ENCODE peak calls at places on chromosomes 2 and 18, in five cellular contexts. One of them, this sample, is unnamed.

GRCh38 chr2:240622631-240623235 is 2.5 kb upstream of the GPR35 start:
- DNase-seq in body of pancreas: peak
- DNase-seq in GM12891: no peak
- DNase-seq in Peyer's patch: peak
- DNase-seq in A549: no peak
- DNase-seq in this sample: peak

GRCh38 chr2:174076040-174076439 is 110.9 kb upstream of the SP3 start:
- DNase-seq in A549: no peak
- DNase-seq in GM12891: no peak
- DNase-seq in body of pancreas: no peak
- DNase-seq in Peyer's patch: no peak
- DNase-seq in this sample: no peak

GRCh38 chr2:241535871-241536639 is 22.5 kb upstream of the BOK start:
- DNase-seq in GM12891: no peak
- DNase-seq in body of pancreas: no peak
- DNase-seq in A549: no peak
- DNase-seq in Peyer's patch: no peak
- DNase-seq in this sample: no peak

GRCh38 chr2:240229005-240229404 is 88.5 kb upstream of the OTOS start:
- DNase-seq in GM12891: no peak
- DNase-seq in body of pancreas: no peak
- DNase-seq in A549: no peak
- DNase-seq in Peyer's patch: no peak
- DNase-seq in this sample: no peak

GRCh38 chr18:6374935-6375529 is 39.7 kb downstream of the L3MBTL4 start:
- DNase-seq in A549: no peak
- DNase-seq in GM12891: no peak
- DNase-seq in Peyer's patch: no peak
- DNase-seq in body of pancreas: no peak
- DNase-seq in this sample: no peak

GRCh38 chr2:36356199-36356989 is 816 bp downstream of the CRIM1 start:
- DNase-seq in A549: no peak
- DNase-seq in GM12891: peak
- DNase-seq in Peyer's patch: peak
- DNase-seq in body of pancreas: peak
- DNase-seq in this sample: peak

GRCh38 chr18:75638597-75639467 is 211.3 kb upstream of the SMIM21 start:
- DNase-seq in A549: no peak
- DNase-seq in Peyer's patch: no peak
- DNase-seq in GM12891: no peak
- DNase-seq in body of pancreas: no peak
- DNase-seq in this sample: no peak

GRCh38 chr2:11933854-11934253 is 187.4 kb downstream of the LPIN1 start:
- DNase-seq in GM12891: peak
- DNase-seq in body of pancreas: no peak
- DNase-seq in Peyer's patch: no peak
- DNase-seq in A549: no peak
- DNase-seq in this sample: no peak

GRCh38 chr2:189783451-189783926 is 650 bp downstream of the ORMDL1 start:
- DNase-seq in GM12891: no peak
- DNase-seq in Peyer's patch: no peak
- DNase-seq in body of pancreas: no peak
- DNase-seq in A549: no peak
- DNase-seq in this sample: no peak

GRCh38 chr18:74990563-74991081 is 218.3 kb downstream of the PTGR3 start:
- DNase-seq in Peyer's patch: no peak
- DNase-seq in GM12891: no peak
- DNase-seq in A549: no peak
- DNase-seq in body of pancreas: peak
- DNase-seq in this sample: no peak

GRCh38 chr2:39712953-39713352 is 47.2 kb downstream of the TMEM178A start:
- DNase-seq in Peyer's patch: no peak
- DNase-seq in body of pancreas: no peak
- DNase-seq in A549: no peak
- DNase-seq in GM12891: no peak
- DNase-seq in this sample: no peak

GRCh38 chr2:225165052-225165451 is 122.8 kb upstream of the DOCK10 start:
- DNase-seq in GM12891: no peak
- DNase-seq in Peyer's patch: no peak
- DNase-seq in A549: no peak
- DNase-seq in body of pancreas: no peak
- DNase-seq in this sample: no peak

GRCh38 chr2:189086710-189087109 is 92.9 kb downstream of the COL5A2 start:
- DNase-seq in A549: no peak
- DNase-seq in Peyer's patch: no peak
- DNase-seq in GM12891: no peak
- DNase-seq in body of pancreas: no peak
- DNase-seq in this sample: no peak

GRCh38 chr2:242032780-242033656 is 163.5 kb downstream of the RTP5 start:
- DNase-seq in Peyer's patch: peak
- DNase-seq in GM12891: no peak
- DNase-seq in body of pancreas: no peak
- DNase-seq in A549: no peak
- DNase-seq in this sample: no peak

GRCh38 chr2:51628953-51629352 is 597.0 kb upstream of the NRXN1 start:
- DNase-seq in Peyer's patch: no peak
- DNase-seq in A549: no peak
- DNase-seq in GM12891: no peak
- DNase-seq in body of pancreas: no peak
- DNase-seq in this sample: no peak

DNA sequence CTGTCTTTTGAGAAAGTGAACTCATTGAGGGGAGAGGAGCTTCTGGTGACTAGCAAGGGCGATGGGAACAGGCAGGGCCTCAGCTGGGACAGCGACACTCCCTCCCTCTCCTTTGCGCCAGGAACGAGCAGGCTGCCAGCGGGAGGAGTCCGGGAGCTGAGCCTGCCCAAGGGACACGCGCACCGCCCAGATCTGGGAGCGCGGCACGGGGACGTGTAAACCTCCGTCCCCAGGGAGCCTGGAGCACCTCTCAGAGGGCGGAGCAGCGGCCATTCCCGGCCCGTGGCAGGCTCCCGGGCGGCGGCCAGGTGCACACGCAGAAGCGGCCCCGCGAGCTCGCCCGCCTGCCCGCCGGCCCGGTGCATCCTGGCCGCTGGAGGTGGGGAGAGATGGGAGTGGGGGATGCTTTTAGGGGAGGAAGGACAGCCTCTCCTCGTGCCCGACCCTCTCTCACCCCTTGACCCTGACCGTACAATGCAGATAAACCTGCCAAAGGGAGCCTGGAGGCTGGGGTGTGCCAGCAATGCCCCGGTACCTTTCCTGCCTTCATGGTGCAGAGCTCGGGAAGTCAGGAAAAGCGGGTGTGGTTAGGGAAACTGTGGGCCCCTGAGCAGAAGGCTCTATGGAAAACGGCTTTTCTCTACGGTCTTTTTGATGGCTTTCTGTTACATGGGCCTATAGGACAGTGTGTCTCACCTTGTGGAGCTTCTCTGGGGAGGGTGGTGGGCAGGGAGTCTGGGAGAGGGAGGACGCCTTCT is 2.2 kb downstream of the AQP4 start:
- DNase-seq in Peyer's patch: peak
- DNase-seq in body of pancreas: peak
- DNase-seq in A549: peak
- DNase-seq in GM12891: no peak
- DNase-seq in this sample: peak
- TF ChIP-seq POLR2A in Peyer's patch: no peak
- TF ChIP-seq POLR2A in body of pancreas: peak
- TF ChIP-seq POLR2A in A549: no peak
- TF ChIP-seq POLR2A in GM12891: no peak
- TF ChIP-seq POLR2A in this sample: no peak

DNA sequence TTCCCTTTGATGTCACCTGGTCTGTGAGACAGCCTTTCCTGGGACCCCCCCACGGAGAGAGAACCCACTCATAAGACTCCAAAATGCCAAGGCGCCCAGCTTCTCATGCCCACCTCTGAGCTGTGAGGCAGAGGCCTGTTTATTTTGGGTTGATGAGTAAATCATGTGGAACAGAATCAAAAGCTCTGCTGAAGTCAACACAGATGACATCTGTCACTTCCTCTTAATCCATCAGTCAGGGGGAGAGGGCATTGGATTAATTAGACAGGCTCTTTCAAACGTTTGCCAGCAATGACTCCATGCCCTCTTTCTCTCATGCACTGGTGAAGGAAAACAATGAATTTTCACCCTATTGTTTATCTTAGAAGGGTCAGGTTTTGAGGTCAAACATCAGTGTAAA is 184.0 kb downstream of the ACKR3 start:
- DNase-seq in body of pancreas: no peak
- DNase-seq in Peyer's patch: no peak
- DNase-seq in A549: no peak
- DNase-seq in GM12891: no peak
- DNase-seq in this sample: no peak
- TF ChIP-seq POLR2A in body of pancreas: no peak
- TF ChIP-seq POLR2A in Peyer's patch: no peak
- TF ChIP-seq POLR2A in A549: no peak
- TF ChIP-seq POLR2A in GM12891: no peak
- TF ChIP-seq POLR2A in this sample: no peak

GRCh38 chr2:264493-265468 is at the start of gene ACP1:
- DNase-seq in body of pancreas: peak
- DNase-seq in GM12891: peak
- DNase-seq in Peyer's patch: peak
- DNase-seq in A549: peak
- DNase-seq in this sample: peak

GRCh38 chr2:260507-261161 is 3.2 kb downstream of the SH3YL1 start:
- DNase-seq in body of pancreas: no peak
- DNase-seq in A549: no peak
- DNase-seq in Peyer's patch: peak
- DNase-seq in GM12891: no peak
- DNase-seq in this sample: no peak

GRCh38 chr2:262117-262516 is 1.7 kb downstream of the SH3YL1 start:
- DNase-seq in Peyer's patch: no peak
- DNase-seq in GM12891: no peak
- DNase-seq in body of pancreas: no peak
- DNase-seq in A549: no peak
- DNase-seq in this sample: no peak

GRCh38 chr2:263022-263738 is 652 bp downstream of the SH3YL1 start:
- DNase-seq in A549: no peak
- DNase-seq in Peyer's patch: no peak
- DNase-seq in body of pancreas: peak
- DNase-seq in GM12891: no peak
- DNase-seq in this sample: no peak

DNA sequence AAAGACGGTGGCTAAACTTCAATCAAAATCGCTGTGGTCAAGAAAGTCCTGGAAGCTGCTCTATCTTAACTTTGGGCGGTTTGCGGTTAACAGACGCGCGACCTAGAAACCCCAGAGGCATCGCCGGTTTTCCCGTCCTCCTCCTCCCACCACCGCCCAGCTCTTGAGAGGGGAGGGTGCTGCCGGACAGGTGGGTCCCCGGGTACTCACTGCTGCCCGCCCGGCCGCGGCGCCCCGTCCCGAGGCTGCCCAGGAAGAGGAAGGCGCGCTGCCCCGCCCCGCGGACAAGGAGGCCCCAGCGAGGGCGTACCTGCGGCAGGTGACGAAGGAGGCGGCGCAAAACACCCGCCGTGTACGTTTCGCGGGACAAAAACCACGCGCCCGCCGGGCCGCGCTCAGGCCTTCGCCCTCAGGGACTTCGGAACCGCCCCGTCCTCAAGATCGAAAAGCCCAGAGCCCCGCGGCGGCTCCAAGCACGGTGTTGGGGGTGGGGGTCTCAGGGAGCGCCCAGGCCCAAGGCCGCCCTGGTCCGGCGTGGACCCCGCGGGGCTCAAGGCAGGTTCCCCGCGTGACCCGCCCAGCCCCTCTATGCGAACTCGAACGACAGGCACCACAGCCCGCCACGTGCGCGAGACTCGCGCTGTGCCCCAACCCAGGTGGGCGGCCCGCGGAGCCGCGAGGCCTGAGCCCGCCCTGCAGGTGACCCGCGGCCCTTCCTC is at the start of gene SH3YL1:
- DNase-seq in GM12891: peak
- DNase-seq in A549: no peak
- DNase-seq in Peyer's patch: peak
- DNase-seq in body of pancreas: peak
- DNase-seq in this sample: peak
- TF ChIP-seq POLR2A in GM12891: no peak
- TF ChIP-seq POLR2A in A549: no peak
- TF ChIP-seq POLR2A in Peyer's patch: peak
- TF ChIP-seq POLR2A in body of pancreas: peak
- TF ChIP-seq POLR2A in this sample: peak

DNA sequence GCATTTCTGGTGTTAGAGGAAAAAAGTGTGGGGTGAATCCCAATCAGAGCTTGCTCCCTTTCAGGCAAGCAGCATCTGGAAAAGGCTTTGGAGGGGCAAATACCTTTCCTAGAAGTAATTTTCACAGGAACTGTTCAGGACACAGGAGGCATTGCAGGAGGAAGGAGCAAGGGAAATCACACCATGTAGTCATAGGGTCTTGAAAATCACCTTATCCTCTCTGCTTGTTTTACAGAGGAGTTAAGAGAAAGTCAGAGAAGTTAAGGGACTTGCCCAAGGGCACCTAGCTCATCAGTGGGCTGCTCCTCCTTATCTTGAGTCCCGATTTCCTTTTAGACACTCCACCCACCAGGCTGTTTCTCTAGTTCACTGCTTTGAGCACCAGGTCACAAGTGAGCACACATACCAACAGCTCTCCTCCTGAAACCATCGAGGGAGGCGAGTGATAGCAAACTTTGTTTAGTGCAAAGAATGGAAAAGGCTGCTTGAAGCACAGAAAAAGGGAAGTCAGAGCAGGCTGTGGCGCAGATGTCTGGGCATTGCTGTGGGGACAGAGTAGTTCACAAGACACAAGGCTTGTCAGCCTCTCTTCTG is 89.2 kb upstream of the CXCR4 start:
- DNase-seq in Peyer's patch: peak
- DNase-seq in body of pancreas: peak
- DNase-seq in GM12891: no peak
- DNase-seq in A549: no peak
- DNase-seq in this sample: peak
- TF ChIP-seq POLR2A in Peyer's patch: no peak
- TF ChIP-seq POLR2A in body of pancreas: no peak
- TF ChIP-seq POLR2A in GM12891: no peak
- TF ChIP-seq POLR2A in A549: no peak
- TF ChIP-seq POLR2A in this sample: no peak

GRCh38 chr2:111897924-111898702 is at the start of gene MERTK:
- DNase-seq in Peyer's patch: peak
- DNase-seq in A549: peak
- DNase-seq in GM12891: peak
- DNase-seq in body of pancreas: peak
- DNase-seq in this sample: peak
- TF ChIP-seq POLR2A in Peyer's patch: peak
- TF ChIP-seq POLR2A in A549: peak
- TF ChIP-seq POLR2A in GM12891: no peak
- TF ChIP-seq POLR2A in body of pancreas: peak
- TF ChIP-seq POLR2A in this sample: peak

GRCh38 chr2:113182471-113183260 is 8.9 kb downstream of the PSD4 start:
- DNase-seq in body of pancreas: no peak
- DNase-seq in GM12891: no peak
- DNase-seq in A549: no peak
- DNase-seq in Peyer's patch: no peak
- DNase-seq in this sample: no peak
- TF ChIP-seq POLR2A in body of pancreas: no peak
- TF ChIP-seq POLR2A in GM12891: no peak
- TF ChIP-seq POLR2A in A549: no peak
- TF ChIP-seq POLR2A in Peyer's patch: no peak
- TF ChIP-seq POLR2A in this sample: no peak

DNA sequence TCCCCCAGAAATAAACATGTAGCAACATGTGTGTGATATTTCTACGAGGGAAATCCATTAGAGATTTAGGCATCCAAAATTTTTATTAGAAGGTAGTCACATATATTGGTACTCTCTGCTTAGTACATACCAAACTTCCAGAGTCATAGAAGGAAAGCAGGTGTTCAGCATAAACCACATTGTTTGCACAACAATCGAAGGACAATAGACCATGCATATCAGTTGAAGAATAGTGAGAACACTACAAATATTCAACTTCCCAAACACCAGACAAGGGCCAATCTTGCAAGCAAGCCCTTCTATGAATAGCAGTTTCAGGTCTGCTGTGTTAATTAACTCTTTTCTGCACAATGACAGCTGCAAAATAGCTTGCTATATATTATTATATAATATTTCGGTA is 702.2 kb downstream of the ERBB4 start:
- DNase-seq in A549: no peak
- DNase-seq in Peyer's patch: no peak
- DNase-seq in body of pancreas: no peak
- DNase-seq in GM12891: no peak
- DNase-seq in this sample: no peak
- TF ChIP-seq POLR2A in A549: no peak
- TF ChIP-seq POLR2A in Peyer's patch: no peak
- TF ChIP-seq POLR2A in body of pancreas: no peak
- TF ChIP-seq POLR2A in GM12891: no peak
- TF ChIP-seq POLR2A in this sample: no peak

This sample was measured in upper lobe of left lung.